ENCODE peak calls at places on chromosomes 12 and 14, in five cellular contexts. One of them, this sample, is unnamed.

GRCh38 chr12:45732936-45733335 is 3.4 kb downstream of the ARID2 start:
- DNase-seq in transverse colon: no peak
- DNase-seq in colonic mucosa: no peak
- DNase-seq in mesendoderm: no peak
- DNase-seq in psoas muscle: no peak
- DNase-seq in this sample: peak

GRCh38 chr12:95648990-95649791 is 97.9 kb upstream of the USP44 start:
- DNase-seq in transverse colon: no peak
- DNase-seq in colonic mucosa: peak
- DNase-seq in mesendoderm: no peak
- DNase-seq in psoas muscle: no peak
- DNase-seq in this sample: peak

GRCh38 chr12:95633049-95633545 is 81.8 kb upstream of the USP44 start:
- DNase-seq in transverse colon: peak
- DNase-seq in colonic mucosa: peak
- DNase-seq in mesendoderm: peak
- DNase-seq in psoas muscle: peak
- DNase-seq in this sample: peak

GRCh38 chr14:101061411-101062064 is 158.0 kb upstream of the RTL1 start:
- DNase-seq in transverse colon: no peak
- DNase-seq in colonic mucosa: no peak
- DNase-seq in mesendoderm: no peak
- DNase-seq in psoas muscle: peak
- DNase-seq in this sample: no peak

GRCh38 chr12:117300131-117300530 is 61.3 kb downstream of the NOS1 start:
- DNase-seq in transverse colon: no peak
- DNase-seq in colonic mucosa: no peak
- DNase-seq in mesendoderm: no peak
- DNase-seq in psoas muscle: no peak
- DNase-seq in this sample: no peak

GRCh38 chr12:34402899-34403705 is 380.8 kb downstream of the ALG10 start:
- DNase-seq in transverse colon: peak
- DNase-seq in colonic mucosa: peak
- DNase-seq in mesendoderm: no peak
- DNase-seq in psoas muscle: peak
- DNase-seq in this sample: no peak

GRCh38 chr14:58626441-58626840 is 11.3 kb upstream of the DACT1 start:
- DNase-seq in transverse colon: no peak
- DNase-seq in colonic mucosa: no peak
- DNase-seq in mesendoderm: no peak
- DNase-seq in psoas muscle: no peak
- DNase-seq in this sample: peak

GRCh38 chr14:68716698-68717097 is 76.2 kb downstream of the ZFP36L1 start:
- DNase-seq in transverse colon: peak
- DNase-seq in colonic mucosa: peak
- DNase-seq in mesendoderm: peak
- DNase-seq in psoas muscle: no peak
- DNase-seq in this sample: no peak

GRCh38 chr14:73792476-73792875 is 59.2 kb upstream of the PTGR2 start:
- DNase-seq in transverse colon: no peak
- DNase-seq in colonic mucosa: no peak
- DNase-seq in mesendoderm: peak
- DNase-seq in psoas muscle: no peak
- DNase-seq in this sample: no peak

GRCh38 chr14:75274899-75275569 is 3.6 kb upstream of the FOS start:
- DNase-seq in transverse colon: peak
- DNase-seq in colonic mucosa: peak
- DNase-seq in mesendoderm: no peak
- DNase-seq in psoas muscle: no peak
- DNase-seq in this sample: no peak

GRCh38 chr14:85532981-85533820 is 3.3 kb downstream of the FLRT2 start:
- DNase-seq in transverse colon: no peak
- DNase-seq in colonic mucosa: peak
- DNase-seq in mesendoderm: peak
- DNase-seq in psoas muscle: peak
- DNase-seq in this sample: peak

GRCh38 chr12:1796515-1797010 is 23.8 kb upstream of the LRTM2 start:
- DNase-seq in transverse colon: peak
- DNase-seq in colonic mucosa: peak
- DNase-seq in mesendoderm: peak
- DNase-seq in psoas muscle: peak
- DNase-seq in this sample: peak

GRCh38 chr12:116910645-116911449 is at the start of gene FBXW8:
- DNase-seq in transverse colon: peak
- DNase-seq in colonic mucosa: peak
- DNase-seq in mesendoderm: peak
- DNase-seq in psoas muscle: peak
- DNase-seq in this sample: peak

GRCh38 chr12:130474599-130474998 is 136.9 kb downstream of the PIWIL1 start:
- DNase-seq in transverse colon: no peak
- DNase-seq in colonic mucosa: no peak
- DNase-seq in mesendoderm: no peak
- DNase-seq in psoas muscle: no peak
- DNase-seq in this sample: no peak

GRCh38 chr12:66679441-66680069 is 679 bp upstream of the GRIP1 start:
- DNase-seq in transverse colon: no peak
- DNase-seq in colonic mucosa: no peak
- DNase-seq in mesendoderm: peak
- DNase-seq in psoas muscle: no peak
- DNase-seq in this sample: no peak

GRCh38 chr12:95998611-95999300 is 2.6 kb upstream of the HAL start:
- DNase-seq in transverse colon: peak
- DNase-seq in colonic mucosa: peak
- DNase-seq in mesendoderm: peak
- DNase-seq in psoas muscle: no peak
- DNase-seq in this sample: peak

GRCh38 chr14:53376064-53376463 is 222.9 kb upstream of the DDHD1 start:
- DNase-seq in transverse colon: no peak
- DNase-seq in colonic mucosa: no peak
- DNase-seq in mesendoderm: no peak
- DNase-seq in psoas muscle: no peak
- DNase-seq in this sample: no peak

GRCh38 chr12:52139579-52140062 is 52.2 kb downstream of the KRT80 start:
- DNase-seq in transverse colon: peak
- DNase-seq in colonic mucosa: peak
- DNase-seq in mesendoderm: peak
- DNase-seq in psoas muscle: no peak
- DNase-seq in this sample: peak

GRCh38 chr12:102010265-102010994 is 51.4 kb downstream of the WASHC3 start:
- DNase-seq in transverse colon: peak
- DNase-seq in colonic mucosa: no peak
- DNase-seq in mesendoderm: no peak
- DNase-seq in psoas muscle: no peak
- DNase-seq in this sample: no peak

GRCh38 chr14:81234268-81234667 is 13.5 kb upstream of the GTF2A1 start:
- DNase-seq in transverse colon: no peak
- DNase-seq in colonic mucosa: no peak
- DNase-seq in mesendoderm: no peak
- DNase-seq in psoas muscle: no peak
- DNase-seq in this sample: no peak

GRCh38 chr12:130164216-130164542 is 1.9 kb downstream of the FZD10 start:
- DNase-seq in transverse colon: no peak
- DNase-seq in colonic mucosa: no peak
- DNase-seq in mesendoderm: no peak
- DNase-seq in psoas muscle: no peak
- DNase-seq in this sample: no peak

GRCh38 chr14:100901391-100902183 is 1.9 kb downstream of the RTL1 start:
- DNase-seq in transverse colon: no peak
- DNase-seq in colonic mucosa: peak
- DNase-seq in mesendoderm: no peak
- DNase-seq in psoas muscle: no peak
- DNase-seq in this sample: no peak

GRCh38 chr14:57755018-57755521 is 110.8 kb downstream of the SLC35F4 start:
- DNase-seq in transverse colon: no peak
- DNase-seq in colonic mucosa: no peak
- DNase-seq in mesendoderm: peak
- DNase-seq in psoas muscle: no peak
- DNase-seq in this sample: no peak

GRCh38 chr14:103094406-103095209 is at the start of gene EXOC3L4:
- DNase-seq in transverse colon: peak
- DNase-seq in colonic mucosa: peak
- DNase-seq in mesendoderm: no peak
- DNase-seq in psoas muscle: no peak
- DNase-seq in this sample: no peak

GRCh38 chr14:94368956-94369355 is 19.4 kb downstream of the SERPINA1 start:
- DNase-seq in transverse colon: no peak
- DNase-seq in colonic mucosa: no peak
- DNase-seq in mesendoderm: no peak
- DNase-seq in psoas muscle: no peak
- DNase-seq in this sample: no peak

GRCh38 chr14:36655963-36656768 is 5.5 kb upstream of the PAX9 start:
- DNase-seq in transverse colon: peak
- DNase-seq in colonic mucosa: peak
- DNase-seq in mesendoderm: peak
- DNase-seq in psoas muscle: no peak
- DNase-seq in this sample: peak

GRCh38 chr12:31021809-31022492 is 51.7 kb upstream of the DDX11 start:
- DNase-seq in transverse colon: no peak
- DNase-seq in colonic mucosa: no peak
- DNase-seq in mesendoderm: peak
- DNase-seq in psoas muscle: no peak
- DNase-seq in this sample: no peak

GRCh38 chr12:92930421-92930820 is 1.3 kb upstream of the EEA1 start:
- DNase-seq in transverse colon: no peak
- DNase-seq in colonic mucosa: no peak
- DNase-seq in mesendoderm: no peak
- DNase-seq in psoas muscle: no peak
- DNase-seq in this sample: peak
- H3K27ac ChIP-seq in transverse colon: peak
- H3K27ac ChIP-seq in colonic mucosa: peak
- H3K27ac ChIP-seq in mesendoderm: no peak
- H3K27ac ChIP-seq in psoas muscle: peak
- H3K27ac ChIP-seq in this sample: peak

GRCh38 chr12:124420972-124421674 is 126.2 kb downstream of the RFLNA start:
- DNase-seq in transverse colon: no peak
- DNase-seq in colonic mucosa: no peak
- DNase-seq in mesendoderm: no peak
- DNase-seq in psoas muscle: no peak
- DNase-seq in this sample: no peak
- H3K27ac ChIP-seq in transverse colon: peak
- H3K27ac ChIP-seq in colonic mucosa: peak
- H3K27ac ChIP-seq in mesendoderm: no peak
- H3K27ac ChIP-seq in psoas muscle: peak
- H3K27ac ChIP-seq in this sample: no peak

GRCh38 chr12:69339999-69340398 is 8.2 kb upstream of the LYZ start:
- DNase-seq in transverse colon: no peak
- DNase-seq in colonic mucosa: no peak
- DNase-seq in mesendoderm: no peak
- DNase-seq in psoas muscle: no peak
- DNase-seq in this sample: no peak
- H3K27ac ChIP-seq in transverse colon: no peak
- H3K27ac ChIP-seq in colonic mucosa: no peak
- H3K27ac ChIP-seq in mesendoderm: no peak
- H3K27ac ChIP-seq in psoas muscle: no peak
- H3K27ac ChIP-seq in this sample: no peak

DNA sequence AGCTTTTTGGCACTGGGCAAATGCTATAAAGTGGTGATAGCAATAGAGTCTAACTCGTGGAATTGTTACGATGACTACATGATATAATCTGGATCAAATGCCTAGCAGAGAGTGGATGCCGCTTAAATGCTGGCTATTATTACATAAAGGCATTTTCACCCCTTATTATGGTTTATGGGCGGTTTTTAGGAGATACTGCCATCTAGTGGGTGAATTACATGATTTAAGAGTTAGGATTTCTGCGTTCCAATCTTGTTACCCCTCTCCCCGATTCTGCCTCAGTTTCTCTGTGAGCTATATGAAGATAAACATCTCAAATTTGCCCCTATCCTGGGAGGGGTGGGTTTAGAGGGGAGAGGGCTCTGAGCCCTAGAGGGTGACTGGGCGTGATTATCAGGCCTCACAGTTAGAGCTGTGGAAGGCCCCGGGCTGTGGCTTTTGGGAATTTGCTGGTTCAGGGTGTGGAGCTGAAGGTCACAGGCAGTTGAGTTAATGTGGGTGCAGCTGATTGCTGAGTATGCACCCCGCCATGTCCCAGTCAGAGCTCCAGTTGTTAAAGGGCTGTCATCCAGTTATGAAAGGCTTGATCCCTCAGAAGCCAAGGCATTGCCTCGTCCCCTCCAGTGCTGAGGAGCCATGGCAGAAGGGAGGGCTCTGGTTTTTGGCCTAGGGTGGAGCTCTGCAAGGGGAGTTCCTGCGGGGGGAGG is 14.4 kb downstream of the CLSTN3 start:
- DNase-seq in transverse colon: no peak
- DNase-seq in colonic mucosa: no peak
- DNase-seq in mesendoderm: peak
- DNase-seq in psoas muscle: no peak
- DNase-seq in this sample: peak
- H3K27ac ChIP-seq in transverse colon: no peak
- H3K27ac ChIP-seq in colonic mucosa: no peak
- H3K27ac ChIP-seq in mesendoderm: no peak
- H3K27ac ChIP-seq in psoas muscle: no peak
- H3K27ac ChIP-seq in this sample: no peak